ENCODE peak calls at places on chromosomes 3 and 15, in nine cellular contexts. One of them, this sample, is unnamed.

GRCh38 chr15:85496551-85497545 is 116.4 kb downstream of the AKAP13 start:
- DNase-seq in Karpas-422: no peak
- DNase-seq in H9: no peak
- DNase-seq in stomach: peak; percentile 53
- DNase-seq in cardiac muscle cell: no peak
- DNase-seq in lung: no peak
- DNase-seq in right cardiac atrium: no peak
- DNase-seq in mucosa of descending colon: no peak
- DNase-seq in breast epithelium: no peak
- DNase-seq in this sample: no peak

GRCh38 chr3:141291610-141292345 is 60.2 kb downstream of the PXYLP1 start:
- DNase-seq in stomach: no peak
- DNase-seq in cardiac muscle cell: peak; percentile 8
- DNase-seq in lung: no peak
- DNase-seq in breast epithelium: no peak
- DNase-seq in mucosa of descending colon: no peak
- DNase-seq in Karpas-422: no peak
- DNase-seq in H9: no peak
- DNase-seq in right cardiac atrium: peak; percentile 57
- DNase-seq in this sample: no peak

GRCh38 chr15:32030795-32031194 is 480 bp downstream of the CHRNA7 start:
- DNase-seq in mucosa of descending colon: no peak
- DNase-seq in cardiac muscle cell: peak; percentile 5
- DNase-seq in lung: no peak
- DNase-seq in right cardiac atrium: no peak
- DNase-seq in breast epithelium: no peak
- DNase-seq in stomach: no peak
- DNase-seq in Karpas-422: no peak
- DNase-seq in H9: peak; percentile 41
- DNase-seq in this sample: peak; percentile 77

GRCh38 chr15:98737122-98737521 is 88.8 kb downstream of the IGF1R start:
- DNase-seq in Karpas-422: no peak
- DNase-seq in lung: no peak
- DNase-seq in right cardiac atrium: no peak
- DNase-seq in stomach: no peak
- DNase-seq in mucosa of descending colon: no peak
- DNase-seq in H9: no peak
- DNase-seq in breast epithelium: no peak
- DNase-seq in cardiac muscle cell: no peak
- DNase-seq in this sample: peak; percentile 49

GRCh38 chr3:183592820-183593219 is 37.3 kb upstream of the KLHL6 start:
- DNase-seq in breast epithelium: no peak
- DNase-seq in right cardiac atrium: no peak
- DNase-seq in cardiac muscle cell: no peak
- DNase-seq in H9: no peak
- DNase-seq in Karpas-422: no peak
- DNase-seq in mucosa of descending colon: no peak
- DNase-seq in lung: no peak
- DNase-seq in stomach: no peak
- DNase-seq in this sample: no peak

GRCh38 chr15:89197503-89197971 is 23.8 kb downstream of the RLBP1 start:
- DNase-seq in cardiac muscle cell: no peak
- DNase-seq in lung: peak; percentile 50
- DNase-seq in breast epithelium: no peak
- DNase-seq in right cardiac atrium: peak; percentile 59
- DNase-seq in mucosa of descending colon: no peak
- DNase-seq in Karpas-422: no peak
- DNase-seq in H9: peak; percentile 75
- DNase-seq in stomach: no peak
- DNase-seq in this sample: peak; percentile 81

GRCh38 chr15:70376031-70376928 is 278.6 kb upstream of the TLE3 start:
- DNase-seq in mucosa of descending colon: no peak
- DNase-seq in stomach: peak; percentile 14
- DNase-seq in cardiac muscle cell: peak; percentile 6
- DNase-seq in Karpas-422: no peak
- DNase-seq in lung: no peak
- DNase-seq in H9: peak; percentile 52
- DNase-seq in breast epithelium: no peak
- DNase-seq in right cardiac atrium: no peak
- DNase-seq in this sample: peak; percentile 67

GRCh38 chr3:43738305-43738704 is 47.6 kb downstream of the ABHD5 start:
- DNase-seq in mucosa of descending colon: no peak
- DNase-seq in right cardiac atrium: no peak
- DNase-seq in Karpas-422: no peak
- DNase-seq in H9: no peak
- DNase-seq in cardiac muscle cell: no peak
- DNase-seq in stomach: no peak
- DNase-seq in breast epithelium: no peak
- DNase-seq in lung: no peak
- DNase-seq in this sample: peak; percentile 31

GRCh38 chr3:156978471-156978961 is 152.4 kb downstream of the LEKR1 start:
- DNase-seq in breast epithelium: no peak
- DNase-seq in mucosa of descending colon: no peak
- DNase-seq in right cardiac atrium: peak; percentile 9
- DNase-seq in H9: no peak
- DNase-seq in lung: no peak
- DNase-seq in stomach: no peak
- DNase-seq in cardiac muscle cell: no peak
- DNase-seq in Karpas-422: peak; percentile 67
- DNase-seq in this sample: no peak

GRCh38 chr3:170714151-170714550 is 128.3 kb upstream of the SLC7A14 start:
- DNase-seq in right cardiac atrium: no peak
- DNase-seq in lung: no peak
- DNase-seq in breast epithelium: no peak
- DNase-seq in mucosa of descending colon: no peak
- DNase-seq in Karpas-422: no peak
- DNase-seq in cardiac muscle cell: peak; percentile 66
- DNase-seq in stomach: no peak
- DNase-seq in H9: no peak
- DNase-seq in this sample: no peak

GRCh38 chr3:1082024-1082633 is 10.7 kb upstream of the CNTN6 start:
- DNase-seq in Karpas-422: peak; percentile 64
- DNase-seq in breast epithelium: peak; percentile 54
- DNase-seq in right cardiac atrium: peak; percentile 51
- DNase-seq in stomach: peak; percentile 28
- DNase-seq in mucosa of descending colon: no peak
- DNase-seq in cardiac muscle cell: peak; percentile 48
- DNase-seq in lung: peak; percentile 53
- DNase-seq in H9: peak; percentile 64
- DNase-seq in this sample: peak; percentile 80

GRCh38 chr15:70050970-70051369 is 46.7 kb downstream of the TLE3 start:
- DNase-seq in H9: no peak
- DNase-seq in breast epithelium: peak; percentile 19
- DNase-seq in Karpas-422: no peak
- DNase-seq in cardiac muscle cell: no peak
- DNase-seq in mucosa of descending colon: no peak
- DNase-seq in lung: no peak
- DNase-seq in stomach: no peak
- DNase-seq in right cardiac atrium: no peak
- DNase-seq in this sample: no peak

GRCh38 chr3:33144433-33144832 is 30.6 kb downstream of the CRTAP start:
- DNase-seq in breast epithelium: no peak
- DNase-seq in right cardiac atrium: no peak
- DNase-seq in mucosa of descending colon: no peak
- DNase-seq in stomach: no peak
- DNase-seq in Karpas-422: peak; percentile 81
- DNase-seq in cardiac muscle cell: no peak
- DNase-seq in H9: peak; percentile 79
- DNase-seq in lung: no peak
- DNase-seq in this sample: peak; percentile 88

GRCh38 chr15:61064653-61065052 is 164.4 kb downstream of the RORA start:
- DNase-seq in Karpas-422: no peak
- DNase-seq in cardiac muscle cell: peak; percentile 7
- DNase-seq in H9: no peak
- DNase-seq in lung: no peak
- DNase-seq in mucosa of descending colon: no peak
- DNase-seq in right cardiac atrium: no peak
- DNase-seq in breast epithelium: no peak
- DNase-seq in stomach: no peak
- DNase-seq in this sample: no peak

GRCh38 chr15:46636220-46636619 is 1001.4 kb downstream of the SQOR start:
- DNase-seq in Karpas-422: no peak
- DNase-seq in stomach: no peak
- DNase-seq in right cardiac atrium: no peak
- DNase-seq in H9: no peak
- DNase-seq in cardiac muscle cell: no peak
- DNase-seq in mucosa of descending colon: no peak
- DNase-seq in breast epithelium: no peak
- DNase-seq in lung: no peak
- DNase-seq in this sample: peak; percentile 46

GRCh38 chr3:50268703-50269451 is at the start of gene SEMA3B:
- DNase-seq in cardiac muscle cell: no peak
- DNase-seq in Karpas-422: no peak
- DNase-seq in mucosa of descending colon: peak; percentile 88
- DNase-seq in right cardiac atrium: peak; percentile 85
- DNase-seq in H9: no peak
- DNase-seq in lung: peak; percentile 85
- DNase-seq in stomach: peak; percentile 93
- DNase-seq in breast epithelium: no peak
- DNase-seq in this sample: peak; percentile 63
- H3K4me1 ChIP-seq in cardiac muscle cell: peaks cover 35% of the 10 kb centered on the region
- H3K4me1 ChIP-seq in Karpas-422: peaks cover 3% of the 10 kb centered on the region
- H3K4me1 ChIP-seq in mucosa of descending colon: peaks cover 56% of the 10 kb centered on the region
- H3K4me1 ChIP-seq in right cardiac atrium: peaks cover 14% of the 10 kb centered on the region
- H3K4me1 ChIP-seq in H9: peaks cover 5% of the 10 kb centered on the region
- H3K4me1 ChIP-seq in lung: no peaks in the 10 kb centered on the region
- H3K4me1 ChIP-seq in stomach: peaks cover 85% of the 10 kb centered on the region
- H3K4me1 ChIP-seq in breast epithelium: peaks cover 17% of the 10 kb centered on the region
- H3K4me1 ChIP-seq in this sample: peaks cover 9% of the 10 kb centered on the region

GRCh38 chr3:65952842-65953241 is 85.9 kb downstream of the MAGI1 start:
- DNase-seq in cardiac muscle cell: no peak
- DNase-seq in mucosa of descending colon: no peak
- DNase-seq in lung: no peak
- DNase-seq in Karpas-422: no peak
- DNase-seq in right cardiac atrium: no peak
- DNase-seq in breast epithelium: no peak
- DNase-seq in H9: no peak
- DNase-seq in stomach: no peak
- DNase-seq in this sample: no peak

GRCh38 chr3:65953301-65953812 is 85.4 kb downstream of the MAGI1 start:
- DNase-seq in cardiac muscle cell: peak; percentile 35
- DNase-seq in Karpas-422: no peak
- DNase-seq in H9: peak; percentile 89
- DNase-seq in right cardiac atrium: peak; percentile 52
- DNase-seq in lung: peak; percentile 91
- DNase-seq in breast epithelium: peak; percentile 88
- DNase-seq in stomach: peak; percentile 93
- DNase-seq in mucosa of descending colon: peak; percentile 81
- DNase-seq in this sample: peak; percentile 93

GRCh38 chr3:65953881-65954733 is 84.6 kb downstream of the MAGI1 start:
- DNase-seq in H9: no peak
- DNase-seq in cardiac muscle cell: peak; percentile 50
- DNase-seq in lung: peak; percentile 57
- DNase-seq in stomach: peak; percentile 91
- DNase-seq in mucosa of descending colon: peak; percentile 64
- DNase-seq in breast epithelium: peak; percentile 54
- DNase-seq in Karpas-422: no peak
- DNase-seq in right cardiac atrium: peak; percentile 80
- DNase-seq in this sample: peak; percentile 54

GRCh38 chr3:65950340-65951326 is 88.1 kb downstream of the MAGI1 start:
- DNase-seq in right cardiac atrium: no peak
- DNase-seq in breast epithelium: no peak
- DNase-seq in mucosa of descending colon: no peak
- DNase-seq in stomach: no peak
- DNase-seq in lung: no peak
- DNase-seq in cardiac muscle cell: peak; percentile 50
- DNase-seq in Karpas-422: no peak
- DNase-seq in H9: peak; percentile 64
- DNase-seq in this sample: peak; percentile 79

GRCh38 chr3:65951836-65952505 is 86.7 kb downstream of the MAGI1 start:
- DNase-seq in breast epithelium: no peak
- DNase-seq in H9: no peak
- DNase-seq in lung: no peak
- DNase-seq in cardiac muscle cell: no peak
- DNase-seq in Karpas-422: no peak
- DNase-seq in mucosa of descending colon: no peak
- DNase-seq in right cardiac atrium: no peak
- DNase-seq in stomach: no peak
- DNase-seq in this sample: no peak
- H3K4me1 ChIP-seq in breast epithelium: no peaks in the 10 kb centered on the region
- H3K4me1 ChIP-seq in H9: peaks cover 7% of the 10 kb centered on the region
- H3K4me1 ChIP-seq in lung: peaks cover 31% of the 10 kb centered on the region
- H3K4me1 ChIP-seq in cardiac muscle cell: peaks cover 34% of the 10 kb centered on the region
- H3K4me1 ChIP-seq in Karpas-422: no peaks in the 10 kb centered on the region
- H3K4me1 ChIP-seq in mucosa of descending colon: peaks cover 47% of the 10 kb centered on the region
- H3K4me1 ChIP-seq in right cardiac atrium: peaks cover 7% of the 10 kb centered on the region
- H3K4me1 ChIP-seq in stomach: peaks cover 39% of the 10 kb centered on the region
- H3K4me1 ChIP-seq in this sample: peaks cover 24% of the 10 kb centered on the region

DNA sequence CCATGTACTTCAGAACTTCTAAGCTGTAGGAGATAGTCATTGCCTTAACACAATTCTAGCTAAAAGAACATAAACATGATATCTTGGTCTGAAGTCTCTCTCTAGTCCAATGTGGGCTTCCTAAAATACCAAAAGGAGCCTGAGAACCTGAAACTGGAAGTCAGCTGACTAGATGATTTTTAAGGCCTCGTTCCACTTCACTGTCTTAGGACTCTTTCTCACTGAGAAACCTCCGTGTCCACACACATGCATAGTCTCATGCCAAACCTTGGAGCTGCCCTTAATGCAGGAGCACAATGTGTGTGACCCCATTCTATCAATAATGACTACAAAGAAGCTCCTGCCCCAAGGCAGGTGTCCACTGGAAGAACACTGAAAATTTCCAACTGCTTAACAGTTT is 87.7 kb downstream of the ETFA start:
- DNase-seq in Karpas-422: no peak
- DNase-seq in breast epithelium: no peak
- DNase-seq in cardiac muscle cell: no peak
- DNase-seq in H9: no peak
- DNase-seq in lung: no peak
- DNase-seq in stomach: no peak
- DNase-seq in right cardiac atrium: no peak
- DNase-seq in mucosa of descending colon: no peak
- DNase-seq in this sample: no peak
- H3K4me1 ChIP-seq in Karpas-422: no peaks in the 10 kb centered on the region
- H3K4me1 ChIP-seq in breast epithelium: no peaks in the 10 kb centered on the region
- H3K4me1 ChIP-seq in cardiac muscle cell: no peaks in the 10 kb centered on the region
- H3K4me1 ChIP-seq in H9: no peaks in the 10 kb centered on the region
- H3K4me1 ChIP-seq in lung: no peaks in the 10 kb centered on the region
- H3K4me1 ChIP-seq in stomach: no peaks in the 10 kb centered on the region
- H3K4me1 ChIP-seq in right cardiac atrium: no peaks in the 10 kb centered on the region
- H3K4me1 ChIP-seq in mucosa of descending colon: no peaks in the 10 kb centered on the region
- H3K4me1 ChIP-seq in this sample: no peaks in the 10 kb centered on the region

DNA sequence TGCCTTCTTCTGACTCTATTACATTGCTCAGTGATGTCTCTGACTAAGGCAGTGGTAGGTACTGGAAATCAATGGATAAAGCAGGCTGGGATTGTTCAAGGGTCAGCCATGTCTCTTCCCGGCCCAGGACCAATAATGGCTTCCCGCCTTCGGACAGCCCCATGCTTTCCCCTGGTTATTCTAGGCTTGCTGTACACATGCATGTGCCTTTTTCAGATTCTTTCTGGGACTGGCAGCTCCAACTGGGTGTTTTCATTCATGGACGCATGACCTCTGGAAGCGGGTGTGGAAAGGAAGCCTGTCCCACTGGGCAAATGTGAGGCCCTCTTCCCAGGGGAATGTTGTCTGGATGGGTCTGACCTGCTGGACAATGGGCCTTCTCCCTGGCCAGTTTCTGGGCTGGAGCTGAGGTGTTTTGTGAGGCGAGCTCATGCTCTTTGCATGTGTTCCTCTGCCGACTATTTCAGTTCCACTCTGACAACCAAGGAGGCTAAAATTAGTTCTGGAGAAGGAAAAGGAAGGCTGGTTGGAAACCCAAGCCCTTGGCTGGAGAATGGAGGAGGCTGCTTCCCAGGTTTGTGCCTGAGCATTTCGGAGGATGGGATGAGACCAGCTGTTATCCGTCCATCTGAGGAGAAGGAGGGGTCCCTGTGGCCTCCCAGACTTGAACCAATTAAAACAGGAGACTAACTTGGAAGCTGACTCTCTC is 6.8 kb downstream of the ACVR2B start:
- DNase-seq in right cardiac atrium: no peak
- DNase-seq in lung: no peak
- DNase-seq in stomach: no peak
- DNase-seq in breast epithelium: no peak
- DNase-seq in mucosa of descending colon: no peak
- DNase-seq in cardiac muscle cell: no peak
- DNase-seq in H9: no peak
- DNase-seq in Karpas-422: peak; percentile 20
- DNase-seq in this sample: no peak
- H3K4me1 ChIP-seq in right cardiac atrium: peaks cover 20% of the 10 kb centered on the region
- H3K4me1 ChIP-seq in lung: peaks cover 19% of the 10 kb centered on the region
- H3K4me1 ChIP-seq in stomach: peaks cover 44% of the 10 kb centered on the region
- H3K4me1 ChIP-seq in breast epithelium: peaks cover 15% of the 10 kb centered on the region
- H3K4me1 ChIP-seq in mucosa of descending colon: peaks cover 30% of the 10 kb centered on the region
- H3K4me1 ChIP-seq in cardiac muscle cell: peaks cover 35% of the 10 kb centered on the region
- H3K4me1 ChIP-seq in H9: peaks cover 12% of the 10 kb centered on the region
- H3K4me1 ChIP-seq in Karpas-422: peaks cover 1% of the 10 kb centered on the region
- H3K4me1 ChIP-seq in this sample: peaks cover 9% of the 10 kb centered on the region